ENCODE peak calls at places on chromosomes 3 and 15, in nine cellular contexts. F is psoas muscle, O is H54, Y is NT2/D1, U is kidney glomerular epithelial cell, K is epithelial cell of esophagus, W is glutamatergic neuron, A is AG04450, S is right cardiac atrium. J is an unnamed sample.

GRCh38 chr3:196991581-196992460 is 23.2 kb upstream of the PIGZ start:
- DNase-seq in W (no peak), U (no peak), Y (no peak), K (no peak), F (peak), O (no peak), A (no peak), S (no peak), J (no peak)

GRCh38 chr3:98746122-98746521 is 17.0 kb upstream of the ST3GAL6 start:
- DNase-seq in F (no peak), U (no peak), W (no peak), Y (no peak), K (no peak), S (no peak), A (no peak), O (no peak), J (no peak)

GRCh38 chr3:12896206-12896697 is 54.9 kb upstream of the RPL32 start:
- DNase-seq in A (no peak), Y (no peak), F (peak), O (no peak), K (peak), W (no peak), U (no peak), S (peak), J (no peak)

GRCh38 chr15:90471769-90472168 is 58.0 kb upstream of the CRTC3 start:
- DNase-seq in U (no peak), K (no peak), O (no peak), A (no peak), S (no peak), F (no peak), Y (no peak), W (no peak), J (no peak)

GRCh38 chr3:33218446-33219174 is at the start of gene SUSD5:
- DNase-seq in S (peak), U (no peak), K (peak), F (peak), A (no peak), Y (peak), W (peak), O (peak), J (no peak)

GRCh38 chr3:10189557-10190374 is 25.0 kb downstream of the IRAK2 start:
- DNase-seq in Y (no peak), F (peak), U (no peak), A (no peak), W (no peak), O (no peak), K (peak), S (peak), J (no peak)

GRCh38 chr3:149284034-149284433 is 49.4 kb downstream of the TM4SF18 start:
- DNase-seq in Y (no peak), S (peak), K (no peak), A (no peak), O (no peak), W (no peak), F (no peak), U (no peak), J (no peak)

GRCh38 chr3:151228291-151229125 is 25.5 kb upstream of the GPR171 start:
- DNase-seq in O (no peak), A (peak), F (no peak), K (peak), S (no peak), W (no peak), Y (no peak), U (peak), J (no peak)

GRCh38 chr3:185824467-185825378 is at the start of gene IGF2BP2:
- DNase-seq in W (peak), A (peak), Y (no peak), U (peak), S (peak), K (peak), O (peak), F (peak), J (no peak)

GRCh38 chr3:70851066-70851465 is 538.6 kb upstream of the MDFIC2 start:
- DNase-seq in S (no peak), A (no peak), U (no peak), O (no peak), W (no peak), Y (no peak), F (no peak), K (no peak), J (no peak)

GRCh38 chr3:64067510-64068346 is 44.4 kb upstream of the PSMD6 start:
- DNase-seq in Y (no peak), S (no peak), U (no peak), F (no peak), O (no peak), A (no peak), W (no peak), K (no peak), J (no peak)

GRCh38 chr3:16119887-16120286 is 54.6 kb upstream of the GALNT15 start:
- DNase-seq in W (no peak), A (no peak), Y (no peak), F (no peak), O (no peak), U (no peak), S (no peak), K (no peak), J (no peak)

GRCh38 chr15:31799711-31800321 is 230.5 kb upstream of the CHRNA7 start:
- DNase-seq in A (no peak), S (no peak), Y (no peak), O (no peak), F (no peak), K (no peak), W (no peak), U (no peak), J (no peak)

GRCh38 chr3:32794487-32795308 is 23.1 kb upstream of the TRIM71 start:
- DNase-seq in Y (no peak), U (no peak), S (no peak), F (no peak), A (peak), W (no peak), K (peak), O (no peak), J (no peak)

GRCh38 chr3:159785276-159785675 is 203.4 kb upstream of the IL12A start:
- DNase-seq in Y (no peak), A (no peak), F (no peak), S (no peak), W (no peak), U (no peak), O (no peak), K (peak), J (no peak)

GRCh38 chr15:101047301-101047781 is 128.2 kb downstream of the LRRK1 start:
- DNase-seq in F (no peak), U (no peak), Y (peak), A (no peak), O (no peak), W (peak), K (no peak), S (no peak), J (no peak)

GRCh38 chr15:34514251-34514760 is 69.1 kb downstream of the GOLGA8B start:
- DNase-seq in F (peak), U (no peak), A (no peak), S (peak), O (peak), W (peak), Y (no peak), K (no peak), J (no peak)

GRCh38 chr3:139629033-139629432 is 48.7 kb downstream of the NMNAT3 start:
- DNase-seq in K (peak), Y (no peak), U (no peak), O (peak), F (no peak), S (no peak), W (peak), A (no peak), J (no peak)

GRCh38 chr3:124119056-124119721 is 127.3 kb upstream of the ROPN1 start:
- DNase-seq in K (peak), Y (no peak), F (no peak), O (peak), U (peak), W (peak), S (no peak), A (peak), J (no peak)

GRCh38 chr3:197555281-197556261 is at the start of gene BDH1:
- DNase-seq in S (peak), Y (no peak), F (peak), K (peak), O (no peak), U (no peak), W (peak), A (no peak), J (no peak)

GRCh38 chr3:26090589-26090988 is 300.7 kb downstream of the OXSM start:
- DNase-seq in S (no peak), W (no peak), Y (no peak), F (no peak), A (no peak), K (no peak), O (no peak), U (no peak), J (no peak)

GRCh38 chr15:63601727-63602185 is 4.6 kb downstream of the FBXL22 start:
- DNase-seq in U (no peak), S (peak), F (no peak), Y (no peak), W (no peak), O (no peak), K (no peak), A (no peak), J (no peak)

GRCh38 chr15:62901916-62902554 is 140.5 kb upstream of the TPM1 start:
- DNase-seq in U (no peak), O (no peak), W (no peak), A (no peak), Y (no peak), S (no peak), F (no peak), K (peak), J (no peak)

GRCh38 chr15:76982756-76983155 is 12.2 kb upstream of the PSTPIP1 start:
- DNase-seq in K (no peak), O (no peak), U (no peak), W (no peak), S (no peak), Y (no peak), A (no peak), F (no peak), J (no peak)

GRCh38 chr3:194089357-194090177 is 46.4 kb upstream of the HES1 start:
- DNase-seq in K (peak), A (peak), S (peak), U (peak), F (peak), O (peak), W (peak), Y (peak), J (peak)

GRCh38 chr3:179622023-179622422 is 17.4 kb downstream of the NDUFB5 start:
- DNase-seq in U (no peak), A (no peak), W (no peak), S (no peak), F (no peak), K (no peak), O (no peak), Y (no peak), J (no peak)

GRCh38 chr3:138408751-138409161 is 25.7 kb upstream of the ESYT3 start:
- DNase-seq in K (no peak), F (no peak), A (no peak), W (no peak), Y (peak), S (no peak), U (no peak), O (no peak), J (no peak)

GRCh38 chr15:43241100-43241499 is 20.3 kb upstream of the EPB42 start:
- DNase-seq in U (no peak), S (peak), A (no peak), Y (no peak), O (no peak), F (peak), W (no peak), K (no peak), J (no peak)

GRCh38 chr3:48716508-48716981 is 476 bp downstream of the IP6K2 start:
- DNase-seq in U (peak), S (no peak), A (no peak), O (no peak), K (no peak), F (no peak), Y (no peak), W (peak), J (no peak)

GRCh38 chr15:69955240-69955894 is 142.3 kb downstream of the TLE3 start:
- DNase-seq in O (no peak), Y (no peak), S (peak), K (no peak), A (no peak), U (no peak), W (no peak), F (no peak), J (no peak)

GRCh38 chr3:53195602-53196574 is 34.9 kb downstream of the PRKCD start:
- DNase-seq in W (peak), K (peak), S (peak), A (no peak), U (peak), Y (peak), O (no peak), F (peak), J (no peak)

J was measured in Panc1.